ENCODE peak calls at places on chromosomes 13 and 19, in seven cellular contexts. T, R, J, V, L, Z and K are unnamed samples.

GRCh38 chr19:11100064-11100463 is 10.8 kb downstream of the LDLR start:
- DNase-seq in V (no peak), R (no peak), L (no peak), J (no peak), Z (no peak), T (no peak), K (no peak)

GRCh38 chr13:103523853-103524252 is 457.6 kb upstream of the SLC10A2 start:
- DNase-seq in R (no peak), T (no peak), V (no peak), J (no peak), L (no peak), Z (no peak), K (no peak)

GRCh38 chr19:12112701-12113100 is 27.4 kb downstream of the ZNF20 start:
- DNase-seq in J (no peak), R (no peak), T (no peak), L (no peak), V (no peak), Z (no peak), K (no peak)

GRCh38 chr19:56103027-56103614 is 18.0 kb downstream of the ZNF787 start:
- DNase-seq in R (no peak), J (no peak), Z (no peak), V (no peak), L (no peak), T (no peak), K (no peak)

GRCh38 chr13:93227906-93228801 is 1.5 kb downstream of the GPC6 start:
- DNase-seq in Z (peak; percentile 7), J (no peak), L (no peak), V (no peak), R (peak; percentile 87), T (peak; percentile 28), K (no peak)

GRCh38 chr19:1824252-1824622 is 12.2 kb upstream of the ATP8B3 start:
- DNase-seq in R (no peak), J (no peak), Z (peak; percentile 88), L (no peak), T (no peak), V (no peak), K (no peak)

GRCh38 chr13:69363360-69363759 is 744.3 kb upstream of the ATXN8OS start:
- DNase-seq in V (no peak), J (no peak), T (no peak), L (no peak), R (no peak), Z (no peak), K (no peak)

GRCh38 chr19:54616840-54617560 is 13.3 kb upstream of the LILRB1 start:
- DNase-seq in L (no peak), V (no peak), R (no peak), J (no peak), Z (no peak), T (no peak), K (no peak)

GRCh38 chr13:111323950-111324651 is 3.7 kb downstream of the TEX29 start:
- DNase-seq in T (peak; percentile 8), R (peak; percentile 5), L (no peak), Z (no peak), V (no peak), J (no peak), K (no peak)

GRCh38 chr19:14150770-14151661 is 14.6 kb upstream of the ASF1B start:
- DNase-seq in R (no peak), V (no peak), T (no peak), Z (no peak), J (no peak), L (no peak), K (no peak)

GRCh38 chr19:925912-926594 is at the start of gene ARID3A:
- DNase-seq in R (no peak), V (no peak), L (no peak), J (no peak), Z (peak; percentile 76), T (peak; percentile 56), K (no peak)

GRCh38 chr13:58134525-58134924 is 503.0 kb downstream of the PCDH17 start:
- DNase-seq in V (no peak), J (no peak), L (no peak), Z (no peak), R (no peak), T (no peak), K (no peak)

GRCh38 chr13:21734961-21735360 is 64.1 kb downstream of the FGF9 start:
- DNase-seq in R (no peak), Z (no peak), L (no peak), V (peak; percentile 13), J (no peak), T (no peak), K (no peak)

GRCh38 chr19:39542198-39542597 is 2.2 kb upstream of the EID2 start:
- DNase-seq in T (no peak), J (no peak), Z (no peak), L (no peak), R (no peak), V (no peak), K (no peak)

GRCh38 chr19:48913114-48913513 is 13.0 kb downstream of the NUCB1 start:
- DNase-seq in L (no peak), R (no peak), J (peak; percentile 31), V (no peak), Z (no peak), T (no peak), K (no peak)

GRCh38 chr19:14519860-14520407 is 1.7 kb upstream of the DNAJB1 start:
- DNase-seq in T (peak; percentile 57), Z (peak; percentile 79), L (no peak), J (no peak), R (peak; percentile 88), V (no peak), K (no peak)

GRCh38 chr13:28719227-28719562 is 425 bp upstream of the SLC46A3 start:
- DNase-seq in Z (no peak), J (no peak), L (no peak), V (no peak), T (no peak), R (no peak), K (no peak)

GRCh38 chr13:48775285-48775684 is 121.6 kb downstream of the CYSLTR2 start:
- DNase-seq in T (no peak), L (no peak), J (no peak), Z (no peak), V (no peak), R (peak; percentile 65), K (no peak)

GRCh38 chr13:51222510-51223283 is 499 bp downstream of the FAM124A start:
- DNase-seq in R (no peak), T (no peak), L (no peak), J (no peak), V (no peak), Z (no peak), K (no peak)

GRCh38 chr13:77928909-77929308 is 10.3 kb upstream of the EDNRB start:
- DNase-seq in V (no peak), R (no peak), Z (no peak), L (no peak), T (no peak), J (no peak), K (no peak)

GRCh38 chr13:45403081-45403480 is 15.1 kb downstream of the SLC25A30 start:
- DNase-seq in T (no peak), R (no peak), L (no peak), V (no peak), Z (no peak), J (no peak), K (no peak)

GRCh38 chr19:5006201-5006600 is 37.3 kb downstream of the KDM4B start:
- DNase-seq in Z (peak; percentile 71), V (no peak), R (peak; percentile 60), L (no peak), T (no peak), J (no peak), K (no peak)

GRCh38 chr19:34319785-34320184 is 45.2 kb upstream of the GPI start:
- DNase-seq in Z (no peak), T (no peak), R (peak; percentile 80), J (no peak), V (no peak), L (no peak), K (no peak)

GRCh38 chr19:41334793-41335192 is 18.9 kb downstream of the TGFB1 start:
- DNase-seq in T (no peak), V (no peak), J (no peak), Z (no peak), L (no peak), R (no peak), K (no peak)
- H3K4me3 ChIP-seq in T (no peak overlapping the region), V (no peak overlapping the region), J (no peak overlapping the region), Z (no peak overlapping the region), L (no peak overlapping the region), R (no peak overlapping the region), K (no peak overlapping the region)

GRCh38 chr19:8481616-8482015 is 20.8 kb downstream of the PRAM1 start:
- DNase-seq in V (no peak), J (no peak), T (no peak), R (no peak), Z (no peak), L (no peak), K (no peak)
- H3K36me3 ChIP-seq in V (no peaks in the 10 kb centered on the region), J (peaks cover 24% of the 10 kb centered on the region), T (peaks cover 97% of the 10 kb centered on the region), R (peaks cover 59% of the 10 kb centered on the region), Z (no peaks in the 10 kb centered on the region), L (peaks cover 87% of the 10 kb centered on the region), K (peaks cover 80% of the 10 kb centered on the region)

GRCh38 chr19:17098326-17098725 is 22.7 kb downstream of the MYO9B start:
- DNase-seq in Z (no peak), L (no peak), V (no peak), J (no peak), R (peak; percentile 34), T (no peak), K (no peak)

GRCh38 chr19:17092696-17093095 is 17.1 kb downstream of the MYO9B start:
- DNase-seq in L (no peak), V (no peak), T (no peak), R (no peak), Z (no peak), J (no peak), K (no peak)

GRCh38 chr19:17091758-17092333 is 16.3 kb downstream of the MYO9B start:
- DNase-seq in J (no peak), R (no peak), T (peak; percentile 43), V (peak; percentile 58), Z (peak; percentile 65), L (no peak), K (no peak)

GRCh38 chr19:17097593-17098126 is 22.1 kb downstream of the MYO9B start:
- DNase-seq in T (no peak), J (no peak), L (no peak), Z (peak; percentile 81), R (peak; percentile 41), V (no peak), K (no peak)

DNA sequence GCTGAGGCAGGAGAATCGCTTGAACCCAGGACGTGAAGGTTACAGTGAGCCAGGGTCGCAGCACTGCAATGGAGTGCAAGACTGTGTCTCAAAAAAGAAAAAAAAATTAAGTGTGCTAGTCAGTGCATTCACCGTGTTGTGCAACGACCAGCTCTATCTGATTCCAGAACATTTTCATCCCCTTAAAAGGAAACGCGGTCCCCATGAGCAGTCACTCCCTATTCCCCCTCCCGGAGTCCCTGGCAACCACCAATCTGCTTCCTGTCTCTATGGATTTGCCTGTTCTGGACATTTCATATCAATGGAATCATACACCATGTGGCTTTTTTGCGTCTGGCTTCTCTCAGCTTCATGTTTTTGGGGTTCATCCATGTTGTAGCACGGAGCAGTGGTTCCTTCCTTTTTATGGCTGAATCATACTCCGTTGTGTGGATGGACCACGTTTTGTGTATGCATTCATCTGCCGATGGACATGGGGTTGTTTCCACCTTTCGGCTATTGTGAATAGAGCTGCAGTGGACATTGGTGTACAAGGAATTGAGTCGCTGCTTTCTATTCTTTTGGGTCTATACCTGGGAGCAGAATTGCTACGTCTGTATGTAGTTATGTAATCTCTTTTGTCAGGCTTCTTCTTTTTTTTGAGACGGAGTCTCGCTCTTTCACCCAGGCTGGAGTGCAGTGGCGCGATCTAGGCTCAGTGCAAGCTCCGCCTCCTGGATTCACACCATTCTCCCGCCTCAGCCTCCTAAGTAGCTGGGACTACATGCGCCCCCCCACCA is 19.8 kb downstream of the MYO9B start:
- DNase-seq in J (no peak), L (no peak), T (no peak), V (no peak), Z (no peak), R (peak; percentile 35), K (no peak)
- H3K27ac ChIP-seq in J (no peak overlapping the region), L (no peak overlapping the region), T (peak overlapping the region; percentile 82), V (peak overlapping the region; percentile 46), Z (no peak overlapping the region), R (peak overlapping the region; percentile 50), K (no peak overlapping the region)

GRCh38 chr19:18429717-18430416 is 8.1 kb downstream of the ISYNA1 start:
- DNase-seq in J (no peak), Z (no peak), R (no peak), L (no peak), V (no peak), T (no peak), K (no peak)
- H3K4me3 ChIP-seq in J (peak overlapping the region; percentile 34), Z (no peak overlapping the region), R (no peak overlapping the region), L (no peak overlapping the region), V (no peak overlapping the region), T (peak overlapping the region; percentile 48), K (no peak overlapping the region)